ENCODE peak calls at places on chromosomes 2 and 18, in seven cellular contexts. J is M059J; U is ureter; R is GM04503; X is stimulated activated CD4-positive, alpha-beta T cell treated with anti-CD3 and anti-CD28 coated beads, Interleukin-1b, Interleukin-23, amount 100 ng/mL, for 24 hours; Y is amniotic epithelial cell; W is A549. G is an unnamed sample.

GRCh38 chr2:176956791-176957190 is 255.8 kb upstream of the HNRNPA3 start:
- DNase-seq in J (no peak), U (no peak), R (no peak), X (no peak), Y (no peak), W (no peak), G (no peak)

GRCh38 chr2:173232956-173233744 is 121.5 kb upstream of the CDCA7 start:
- DNase-seq in J (peak), U (no peak), R (peak), X (no peak), Y (peak), W (no peak), G (no peak)

GRCh38 chr2:197195591-197195990 is 115.0 kb downstream of the ANKRD44 start:
- DNase-seq in J (no peak), U (no peak), R (no peak), X (no peak), Y (no peak), W (no peak), G (no peak)

GRCh38 chr2:54859997-54860701 is 136.7 kb downstream of the EML6 start:
- DNase-seq in J (peak), U (no peak), R (peak), X (no peak), Y (peak), W (peak), G (no peak)

GRCh38 chr2:71831208-71831577 is 316.5 kb downstream of the CYP26B1 start:
- DNase-seq in J (peak), U (peak), R (peak), X (no peak), Y (peak), W (peak), G (no peak)

GRCh38 chr2:70553584-70554337 is at the start of gene TGFA:
- DNase-seq in J (peak), U (peak), R (no peak), X (peak), Y (peak), W (peak), G (peak)

GRCh38 chr2:98477036-98477435 is 32.4 kb downstream of the INPP4A start:
- DNase-seq in J (no peak), U (no peak), R (no peak), X (no peak), Y (no peak), W (no peak), G (no peak)

GRCh38 chr2:164597988-164598387 is 23.3 kb downstream of the GRB14 start:
- DNase-seq in J (no peak), U (no peak), R (no peak), X (no peak), Y (no peak), W (no peak), G (no peak)

GRCh38 chr2:67412424-67412823 is 15.3 kb downstream of the ETAA1 start:
- DNase-seq in J (no peak), U (no peak), R (no peak), X (no peak), Y (peak), W (no peak), G (no peak)

GRCh38 chr2:219448099-219448775 is 13.6 kb downstream of the SPEG start:
- DNase-seq in J (no peak), U (no peak), R (no peak), X (no peak), Y (no peak), W (no peak), G (no peak)

GRCh38 chr2:137096693-137097092 is 331.3 kb downstream of the THSD7B start:
- DNase-seq in J (no peak), U (no peak), R (no peak), X (no peak), Y (no peak), W (no peak), G (no peak)

GRCh38 chr18:57859314-57859713 is 56.2 kb upstream of the ATP8B1 start:
- DNase-seq in J (peak), U (no peak), R (no peak), X (no peak), Y (peak), W (peak), G (no peak)

GRCh38 chr2:138829326-138829725 is 49.1 kb upstream of the NXPH2 start:
- DNase-seq in J (peak), U (no peak), R (no peak), X (no peak), Y (no peak), W (peak), G (peak)

GRCh38 chr2:236601306-236602202 is 31.9 kb downstream of the ACKR3 start:
- DNase-seq in J (no peak), U (no peak), R (no peak), X (no peak), Y (peak), W (no peak), G (no peak)

GRCh38 chr2:238404406-238405216 is 22.1 kb upstream of the ASB1 start:
- DNase-seq in J (no peak), U (no peak), R (no peak), X (no peak), Y (no peak), W (no peak), G (no peak)

GRCh38 chr2:37820471-37820991 is 104.6 kb upstream of the RMDN2 start:
- DNase-seq in J (no peak), U (no peak), R (no peak), X (no peak), Y (no peak), W (no peak), G (no peak)

GRCh38 chr2:231051116-231051515 is 5.6 kb upstream of the PSMD1 start:
- DNase-seq in J (no peak), U (no peak), R (no peak), X (no peak), Y (no peak), W (no peak), G (no peak)

GRCh38 chr2:154554046-154554445 is 144.4 kb upstream of the KCNJ3 start:
- DNase-seq in J (no peak), U (no peak), R (no peak), X (no peak), Y (no peak), W (no peak), G (no peak)

GRCh38 chr2:106104332-106105062 is 89.6 kb downstream of the UXS1 start:
- DNase-seq in J (peak), U (no peak), R (no peak), X (no peak), Y (peak), W (peak), G (no peak)

GRCh38 chr18:23887493-23887892 is 127.1 kb upstream of the TTC39C start:
- DNase-seq in J (no peak), U (no peak), R (no peak), X (no peak), Y (peak), W (no peak), G (no peak)

GRCh38 chr2:171723724-171724683 is 36.7 kb downstream of the DYNC1I2 start:
- DNase-seq in J (peak), U (no peak), R (no peak), X (no peak), Y (no peak), W (no peak), G (no peak)

GRCh38 chr2:199199797-199200196 is 257.9 kb downstream of the SATB2 start:
- DNase-seq in J (no peak), U (no peak), R (no peak), X (no peak), Y (no peak), W (no peak), G (no peak)

GRCh38 chr2:101206080-101206479 is 46.6 kb upstream of the CNOT11 start:
- DNase-seq in J (no peak), U (no peak), R (no peak), X (no peak), Y (no peak), W (no peak), G (no peak)

GRCh38 chr2:170815746-170816498 is 765 bp upstream of the GAD1 start:
- DNase-seq in J (peak), U (peak), R (no peak), X (peak), Y (peak), W (peak), G (peak)

GRCh38 chr2:9392895-9393757 is 30.2 kb downstream of the ITGB1BP1 start:
- DNase-seq in J (no peak), U (no peak), R (no peak), X (no peak), Y (peak), W (no peak), G (peak)

GRCh38 chr2:77156599-77156998 is 365.6 kb downstream of the LRRTM4 start:
- DNase-seq in J (no peak), U (no peak), R (no peak), X (no peak), Y (no peak), W (no peak), G (no peak)

GRCh38 chr2:226995625-226996041 is 159.8 kb downstream of the RHBDD1 start:
- DNase-seq in J (peak), U (peak), R (no peak), X (no peak), Y (peak), W (no peak), G (no peak)

GRCh38 chr18:21672868-21673267 is 31.7 kb downstream of the ABHD3 start:
- DNase-seq in J (peak), U (no peak), R (peak), X (no peak), Y (peak), W (peak), G (peak)

GRCh38 chr18:76275913-76276312 is 219.1 kb downstream of the ZNF516 start:
- DNase-seq in J (no peak), U (no peak), R (no peak), X (no peak), Y (no peak), W (no peak), G (no peak)

GRCh38 chr18:12271376-12272235 is 17.4 kb downstream of the CIDEA start:
- DNase-seq in J (peak), U (peak), R (no peak), X (peak), Y (peak), W (peak), G (no peak)

GRCh38 chr18:32730068-32730467 is 42.8 kb downstream of the KLHL14 start:
- DNase-seq in J (no peak), U (no peak), R (no peak), X (no peak), Y (no peak), W (no peak), G (no peak)

GRCh38 chr2:105235388-105236059 is 6.0 kb upstream of the GPR45 start:
- DNase-seq in J (peak), U (peak), R (no peak), X (peak), Y (peak), W (peak), G (peak)

GRCh38 chr2:190379249-190379964 is 28.7 kb upstream of the MFSD6 start:
- DNase-seq in J (no peak), U (no peak), R (no peak), X (no peak), Y (peak), W (no peak), G (no peak)

GRCh38 chr2:240450532-240451107 is 15.2 kb downstream of the GPC1 start:
- DNase-seq in J (no peak), U (no peak), R (no peak), X (no peak), Y (no peak), W (no peak), G (no peak)

GRCh38 chr2:234973008-234973407 is 21.2 kb downstream of the SH3BP4 start:
- DNase-seq in J (peak), U (no peak), R (no peak), X (no peak), Y (peak), W (no peak), G (no peak)

GRCh38 chr2:203909192-203909945 is 27.2 kb upstream of the ICOS start:
- DNase-seq in J (peak), U (no peak), R (peak), X (no peak), Y (peak), W (peak), G (no peak)

GRCh38 chr2:183207110-183207509 is 82.9 kb downstream of the NUP35 start:
- DNase-seq in J (peak), U (no peak), R (peak), X (no peak), Y (peak), W (no peak), G (no peak)

GRCh38 chr2:121897335-121897970 is 142.0 kb downstream of the TSN start:
- DNase-seq in J (peak), U (no peak), R (no peak), X (no peak), Y (peak), W (peak), G (no peak)

GRCh38 chr2:214482716-214483115 is 71.9 kb downstream of the VWC2L start:
- DNase-seq in J (no peak), U (no peak), R (no peak), X (no peak), Y (no peak), W (no peak), G (peak)